ENCODE peak calls at places on chromosomes 4 and X, in eight cellular contexts. F is aorta, K is left lung, B is ovary, I is IMR-90, R is GM23338, U is H9, M is gastrocnemius medialis. V is an unnamed sample.

GRCh38 chr4:81606166-81606565 is 134.5 kb upstream of the RASGEF1B start:
- DNase-seq in I (no peak), U (no peak), F (no peak), B (no peak), R (no peak), K (no peak), M (no peak), V (no peak)

GRCh38 chrX:40164751-40165150 is 67.0 kb upstream of the BCOR start:
- DNase-seq in B (no peak), I (no peak), K (no peak), U (no peak), M (no peak), R (no peak), F (no peak), V (no peak)

GRCh38 chr4:102036619-102037376 is 246.3 kb downstream of the BANK1 start:
- DNase-seq in B (no peak), M (no peak), R (no peak), U (no peak), K (no peak), I (peak; percentile 25), F (no peak), V (no peak)

GRCh38 chrX:11190745-11191510 is 79.8 kb downstream of the HCCS start:
- DNase-seq in R (no peak), U (no peak), F (no peak), K (no peak), M (no peak), I (no peak), B (no peak), V (no peak)

GRCh38 chr4:63232058-63232457 is 1177.2 kb downstream of the TECRL start:
- DNase-seq in K (no peak), B (no peak), R (no peak), F (no peak), I (no peak), M (no peak), U (no peak), V (no peak)

GRCh38 chr4:155342142-155342541 is 34.6 kb downstream of the MAP9 start:
- DNase-seq in R (no peak), F (no peak), M (no peak), U (no peak), K (no peak), B (no peak), I (peak; percentile 79), V (no peak)

GRCh38 chr4:145507636-145508035 is 26.0 kb downstream of the SMAD1 start:
- DNase-seq in K (no peak), F (no peak), U (no peak), M (no peak), I (peak; percentile 56), B (no peak), R (no peak), V (no peak)

GRCh38 chr4:128916832-128917231 is 107.3 kb downstream of the JADE1 start:
- DNase-seq in F (no peak), K (peak; percentile 47), I (no peak), R (no peak), B (no peak), M (peak; percentile 2), U (no peak), V (no peak)

GRCh38 chr4:72432282-72432681 is 136.7 kb downstream of the ADAMTS3 start:
- DNase-seq in R (no peak), M (no peak), B (no peak), K (no peak), F (no peak), I (no peak), U (no peak), V (no peak)

GRCh38 chr4:7043521-7044414 is 596 bp downstream of the TADA2B start:
- DNase-seq in F (peak; percentile 86), I (peak; percentile 38), K (peak; percentile 60), R (peak; percentile 48), M (peak; percentile 22), U (no peak), B (peak; percentile 71), V (peak; percentile 36)

GRCh38 chr4:63717384-63717783 is 691.9 kb downstream of the TECRL start:
- DNase-seq in B (no peak), R (peak; percentile 46), K (no peak), I (no peak), U (no peak), M (no peak), F (no peak), V (no peak)

GRCh38 chrX:76453737-76454406 is 26.4 kb downstream of the MAGEE1 start:
- DNase-seq in K (no peak), B (no peak), M (no peak), I (no peak), F (peak; percentile 40), U (peak; percentile 35), R (peak; percentile 55), V (no peak)

GRCh38 chrX:153499876-153500275 is 5.1 kb downstream of the BGN start:
- DNase-seq in B (no peak), U (no peak), M (no peak), R (no peak), F (no peak), K (no peak), I (no peak), V (no peak)

GRCh38 chr4:119139822-119140252 is 4.2 kb downstream of the MYOZ2 start:
- DNase-seq in M (no peak), R (no peak), F (no peak), I (no peak), B (no peak), K (no peak), U (no peak), V (no peak)
- H3K27ac ChIP-seq in M (peak overlapping the region; percentile 72), R (no peak overlapping the region), F (peak overlapping the region; percentile 48), I (no peak overlapping the region), B (no peak overlapping the region), K (no peak overlapping the region), U (no peak overlapping the region), V (peak overlapping the region; percentile 53)

GRCh38 chrX:32443841-32444240 is 767.5 kb downstream of the DMD start:
- DNase-seq in U (no peak), K (no peak), M (no peak), B (no peak), I (no peak), F (no peak), R (no peak), V (no peak)

GRCh38 chrX:32447640-32448039 is 763.7 kb downstream of the DMD start:
- DNase-seq in F (no peak), M (no peak), U (no peak), K (no peak), B (no peak), I (no peak), R (no peak), V (no peak)

GRCh38 chrX:32448945-32449344 is 762.4 kb downstream of the DMD start:
- DNase-seq in U (no peak), B (no peak), K (no peak), M (no peak), F (no peak), R (no peak), I (no peak), V (peak; percentile 38)

GRCh38 chrX:32451954-32452518 is 759.3 kb downstream of the DMD start:
- DNase-seq in M (no peak), B (no peak), I (no peak), R (no peak), K (no peak), U (no peak), F (no peak), V (no peak)

DNA sequence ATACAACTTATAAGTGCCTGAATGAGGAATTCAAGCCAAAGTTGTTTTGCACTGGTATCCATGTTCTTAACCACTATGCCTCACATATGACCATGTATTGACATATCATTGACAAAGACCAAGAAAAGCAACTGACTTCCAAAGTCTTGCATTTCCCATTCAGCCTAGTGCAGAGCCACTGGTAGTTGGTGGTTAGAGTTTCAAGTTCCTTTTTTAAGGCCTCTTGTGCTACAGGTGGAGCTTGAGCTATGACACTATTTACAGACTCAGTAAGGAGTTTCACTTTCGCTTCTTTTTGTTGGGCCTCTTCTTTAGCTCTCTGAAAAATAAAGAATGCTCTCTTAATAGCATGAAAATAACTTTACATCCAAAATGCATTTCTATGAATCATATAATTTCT is 763.0 kb downstream of the DMD start:
- DNase-seq in F (no peak), M (no peak), B (no peak), R (peak; percentile 1), K (no peak), I (no peak), U (no peak), V (no peak)
- H3K27ac ChIP-seq in F (no peak overlapping the region), M (no peak overlapping the region), B (no peak overlapping the region), R (no peak overlapping the region), K (no peak overlapping the region), I (no peak overlapping the region), U (no peak overlapping the region), V (peak overlapping the region; percentile 19)

GRCh38 chr4:159401791-159402380 is 299.0 kb downstream of the RAPGEF2 start:
- DNase-seq in M (no peak), R (no peak), I (peak; percentile 98), B (no peak), K (no peak), U (no peak), F (no peak), V (no peak)

GRCh38 chr4:159400782-159401712 is 298.2 kb downstream of the RAPGEF2 start:
- DNase-seq in M (no peak), R (no peak), K (no peak), I (peak; percentile 70), B (no peak), U (no peak), F (no peak), V (no peak)

GRCh38 chr4:159395693-159396092 is 292.8 kb downstream of the RAPGEF2 start:
- DNase-seq in B (no peak), K (no peak), M (no peak), I (peak; percentile 54), R (no peak), U (no peak), F (no peak), V (no peak)

GRCh38 chr4:159396151-159396550 is 293.3 kb downstream of the RAPGEF2 start:
- DNase-seq in U (no peak), M (no peak), R (no peak), F (no peak), I (no peak), B (no peak), K (no peak), V (no peak)

GRCh38 chr4:159398236-159398638 is 295.4 kb downstream of the RAPGEF2 start:
- DNase-seq in U (no peak), R (no peak), F (no peak), I (peak; percentile 63), K (no peak), B (no peak), M (peak; percentile 5), V (no peak)
- H3K27ac ChIP-seq in U (no peak overlapping the region), R (no peak overlapping the region), F (peak overlapping the region; percentile 74), I (no peak overlapping the region), K (no peak overlapping the region), B (no peak overlapping the region), M (peak overlapping the region; percentile 72), V (no peak overlapping the region)

DNA sequence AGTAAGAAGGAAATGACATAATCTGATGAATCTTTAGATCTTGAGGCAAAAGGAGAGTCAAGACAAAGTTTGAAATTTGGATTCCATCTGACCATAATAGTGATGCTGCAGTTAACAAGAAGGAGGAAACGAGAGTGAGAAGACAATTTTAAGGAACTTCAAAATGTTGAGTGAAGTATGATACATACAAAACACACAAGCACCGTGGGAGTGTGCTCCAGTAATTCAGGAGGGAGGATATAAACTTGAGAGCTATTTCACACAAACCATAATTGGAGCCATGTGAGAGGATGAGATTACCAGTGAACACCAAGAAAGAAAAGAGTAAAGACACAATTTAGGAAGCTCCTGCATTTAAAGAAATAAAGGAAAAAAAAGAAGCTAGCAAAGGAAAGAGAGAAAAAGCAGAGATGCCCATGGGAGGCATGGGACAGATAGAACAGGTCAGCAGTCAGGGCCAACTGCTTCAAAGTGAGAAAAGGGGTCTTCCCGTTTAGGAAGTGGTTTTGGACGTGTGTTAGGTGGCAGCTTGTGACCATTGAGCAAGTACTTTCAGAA is 150.7 kb upstream of the SLC7A11 start:
- DNase-seq in R (no peak), U (no peak), F (no peak), K (no peak), M (no peak), I (no peak), B (no peak), V (no peak)
- H3K27ac ChIP-seq in R (no peak overlapping the region), U (no peak overlapping the region), F (no peak overlapping the region), K (no peak overlapping the region), M (no peak overlapping the region), I (no peak overlapping the region), B (no peak overlapping the region), V (no peak overlapping the region)